ENCODE peak calls at places on chromosomes 7 and 10, in eight cellular contexts. P is Panc1; R is tibial artery; T is CD8-positive, alpha-beta T cell; Q is adrenal gland; Z is cardiac muscle cell; Y is mammary epithelial cell; E is body of pancreas. K is an unnamed sample.

GRCh38 chr10:60186315-60187071 is 203.2 kb downstream of the ANK3 start:
- DNase-seq in P (no peak), R (peak), T (no peak), Q (no peak), Z (peak), Y (no peak), E (peak), K (no peak)

GRCh38 chr7:152615052-152615741 is 60.7 kb downstream of the XRCC2 start:
- DNase-seq in P (no peak), R (no peak), T (no peak), Q (no peak), Z (peak), Y (no peak), E (no peak), K (no peak)

GRCh38 chr10:116765549-116766162 is 23.3 kb upstream of the HSPA12A start:
- DNase-seq in P (no peak), R (no peak), T (peak), Q (no peak), Z (peak), Y (no peak), E (peak), K (peak)

GRCh38 chr10:74150151-74151056 is at the start of gene AP3M1:
- DNase-seq in P (peak), R (peak), T (peak), Q (peak), Z (no peak), Y (peak), E (peak), K (peak)

GRCh38 chr10:106506509-106507265 is 657.8 kb downstream of the SORCS1 start:
- DNase-seq in P (no peak), R (no peak), T (no peak), Q (no peak), Z (peak), Y (peak), E (no peak), K (no peak)

GRCh38 chr7:538764-539685 is 19.4 kb upstream of the PDGFA start:
- DNase-seq in P (no peak), R (no peak), T (no peak), Q (no peak), Z (no peak), Y (peak), E (peak), K (no peak)

GRCh38 chr7:47940482-47941001 is 7.7 kb downstream of the PKD1L1 start:
- DNase-seq in P (no peak), R (no peak), T (no peak), Q (no peak), Z (peak), Y (no peak), E (no peak), K (no peak)

GRCh38 chr10:132967540-132967939 is 25.2 kb upstream of the CFAP46 start:
- DNase-seq in P (no peak), R (peak), T (no peak), Q (no peak), Z (no peak), Y (no peak), E (no peak), K (no peak)

GRCh38 chr10:4046030-4046429 is 261.0 kb upstream of the KLF6 start:
- DNase-seq in P (no peak), R (no peak), T (no peak), Q (no peak), Z (no peak), Y (no peak), E (no peak), K (no peak)

GRCh38 chr10:27741173-27742091 is 4.2 kb downstream of the MKX start:
- DNase-seq in P (no peak), R (no peak), T (no peak), Q (no peak), Z (no peak), Y (no peak), E (peak), K (no peak)

GRCh38 chr10:119248681-119249080 is 41.3 kb downstream of the GRK5 start:
- DNase-seq in P (no peak), R (no peak), T (no peak), Q (no peak), Z (no peak), Y (no peak), E (no peak), K (no peak)

GRCh38 chr10:28939352-28940157 is 262.2 kb downstream of the BAMBI start:
- DNase-seq in P (no peak), R (peak), T (no peak), Q (no peak), Z (peak), Y (no peak), E (peak), K (no peak)

GRCh38 chr10:133087679-133088523 is at the start of gene ADGRA1:
- DNase-seq in P (no peak), R (no peak), T (no peak), Q (peak), Z (no peak), Y (no peak), E (no peak), K (no peak)

GRCh38 chr7:26526288-26526587 is 234.6 kb downstream of the SNX10 start:
- DNase-seq in P (no peak), R (no peak), T (no peak), Q (no peak), Z (no peak), Y (no peak), E (no peak), K (no peak)

GRCh38 chr10:12509016-12509793 is 159.9 kb downstream of the CAMK1D start:
- DNase-seq in P (no peak), R (no peak), T (no peak), Q (no peak), Z (no peak), Y (no peak), E (no peak), K (no peak)

GRCh38 chr10:63670291-63670898 is 149.2 kb downstream of the REEP3 start:
- DNase-seq in P (no peak), R (no peak), T (no peak), Q (no peak), Z (peak), Y (no peak), E (no peak), K (no peak)

GRCh38 chr7:151720297-151720696 is 156.6 kb downstream of the PRKAG2 start:
- DNase-seq in P (no peak), R (no peak), T (no peak), Q (no peak), Z (no peak), Y (no peak), E (no peak), K (no peak)

GRCh38 chr7:45984386-45985295 is 63.6 kb upstream of the IGFBP3 start:
- DNase-seq in P (no peak), R (no peak), T (no peak), Q (no peak), Z (no peak), Y (no peak), E (no peak), K (no peak)

GRCh38 chr7:37930226-37930948 is 9.9 kb downstream of the EPDR1 start:
- DNase-seq in P (no peak), R (no peak), T (no peak), Q (no peak), Z (no peak), Y (no peak), E (no peak), K (no peak)

GRCh38 chr7:77791336-77791735 is 6.9 kb downstream of the TMEM60 start:
- DNase-seq in P (no peak), R (no peak), T (no peak), Q (no peak), Z (no peak), Y (no peak), E (no peak), K (no peak)

GRCh38 chr7:144656960-144657359 is 178.9 kb downstream of the TPK1 start:
- DNase-seq in P (no peak), R (no peak), T (no peak), Q (no peak), Z (no peak), Y (no peak), E (no peak), K (no peak)

GRCh38 chr10:108393111-108393510 is 1228.6 kb upstream of the SORCS1 start:
- DNase-seq in P (no peak), R (no peak), T (no peak), Q (no peak), Z (no peak), Y (peak), E (no peak), K (no peak)

GRCh38 chr10:132265878-132266496 is 41.8 kb downstream of the STK32C start:
- DNase-seq in P (no peak), R (no peak), T (no peak), Q (no peak), Z (peak), Y (no peak), E (no peak), K (no peak)

GRCh38 chr7:38374507-38374906 is 101.1 kb upstream of the TARP start:
- DNase-seq in P (no peak), R (peak), T (peak), Q (no peak), Z (peak), Y (no peak), E (no peak), K (peak)

GRCh38 chr7:148701414-148701813 is 2.7 kb downstream of the CUL1 start:
- DNase-seq in P (no peak), R (no peak), T (no peak), Q (no peak), Z (peak), Y (no peak), E (no peak), K (no peak)

GRCh38 chr7:1160665-1161010 is 642 bp upstream of the ZFAND2A start:
- DNase-seq in P (no peak), R (no peak), T (no peak), Q (no peak), Z (no peak), Y (peak), E (no peak), K (no peak)

GRCh38 chr7:74586258-74587200 is 71.0 kb upstream of the GTF2I start:
- DNase-seq in P (no peak), R (no peak), T (no peak), Q (no peak), Z (peak), Y (no peak), E (no peak), K (no peak)

GRCh38 chr10:71978476-71978875 is 14.3 kb downstream of the CHST3 start:
- DNase-seq in P (no peak), R (no peak), T (no peak), Q (no peak), Z (no peak), Y (no peak), E (no peak), K (no peak)

GRCh38 chr7:155955367-155955635 is 143.0 kb upstream of the SHH start:
- DNase-seq in P (no peak), R (no peak), T (no peak), Q (no peak), Z (no peak), Y (no peak), E (no peak), K (no peak)

GRCh38 chr7:114412548-114412947 is 2.1 kb upstream of the FOXP2 start:
- DNase-seq in P (no peak), R (no peak), T (no peak), Q (no peak), Z (no peak), Y (no peak), E (no peak), K (no peak)

GRCh38 chr7:100693312-100694195 is 496 bp downstream of the GIGYF1 start:
- DNase-seq in P (no peak), R (no peak), T (no peak), Q (peak), Z (no peak), Y (no peak), E (no peak), K (no peak)

GRCh38 chr7:136656516-136656915 is 211.9 kb upstream of the CHRM2 start:
- DNase-seq in P (no peak), R (no peak), T (no peak), Q (no peak), Z (no peak), Y (no peak), E (no peak), K (no peak)

GRCh38 chr7:30562498-30562897 is 32.2 kb upstream of the GARS1 start:
- DNase-seq in P (no peak), R (no peak), T (no peak), Q (no peak), Z (peak), Y (no peak), E (no peak), K (no peak)

GRCh38 chr7:68449099-68449498 is 1149.2 kb upstream of the AUTS2 start:
- DNase-seq in P (no peak), R (no peak), T (no peak), Q (no peak), Z (no peak), Y (no peak), E (no peak), K (no peak)
- TF ChIP-seq CTCF in P (no peak), R (no peak), T (peak), Q (no peak), Z (no peak), Y (no peak), E (no peak), K (peak)

GRCh38 chr10:112752268-112752667 is 197.8 kb upstream of the TCF7L2 start:
- DNase-seq in P (no peak), R (no peak), T (no peak), Q (no peak), Z (peak), Y (no peak), E (no peak), K (no peak)
- H3K27ac ChIP-seq in P (no peak), R (no peak), T (no peak), Q (no peak), Z (no peak), Y (no peak), E (no peak), K (no peak)

GRCh38 chr10:17229016-17229716 is 1.1 kb downstream of the VIM start:
- DNase-seq in P (no peak), R (peak), T (peak), Q (peak), Z (peak), Y (peak), E (peak), K (peak)

GRCh38 chr10:17226891-17227303 is 1.1 kb upstream of the VIM start:
- DNase-seq in P (no peak), R (no peak), T (no peak), Q (no peak), Z (no peak), Y (no peak), E (no peak), K (no peak)

GRCh38 chr10:17228081-17229015 is at the start of gene VIM:
- DNase-seq in P (no peak), R (peak), T (peak), Q (peak), Z (peak), Y (peak), E (peak), K (peak)

GRCh38 chr10:17225823-17226222 is 2.2 kb upstream of the VIM start:
- DNase-seq in P (no peak), R (no peak), T (no peak), Q (no peak), Z (no peak), Y (no peak), E (no peak), K (no peak)

DNA sequence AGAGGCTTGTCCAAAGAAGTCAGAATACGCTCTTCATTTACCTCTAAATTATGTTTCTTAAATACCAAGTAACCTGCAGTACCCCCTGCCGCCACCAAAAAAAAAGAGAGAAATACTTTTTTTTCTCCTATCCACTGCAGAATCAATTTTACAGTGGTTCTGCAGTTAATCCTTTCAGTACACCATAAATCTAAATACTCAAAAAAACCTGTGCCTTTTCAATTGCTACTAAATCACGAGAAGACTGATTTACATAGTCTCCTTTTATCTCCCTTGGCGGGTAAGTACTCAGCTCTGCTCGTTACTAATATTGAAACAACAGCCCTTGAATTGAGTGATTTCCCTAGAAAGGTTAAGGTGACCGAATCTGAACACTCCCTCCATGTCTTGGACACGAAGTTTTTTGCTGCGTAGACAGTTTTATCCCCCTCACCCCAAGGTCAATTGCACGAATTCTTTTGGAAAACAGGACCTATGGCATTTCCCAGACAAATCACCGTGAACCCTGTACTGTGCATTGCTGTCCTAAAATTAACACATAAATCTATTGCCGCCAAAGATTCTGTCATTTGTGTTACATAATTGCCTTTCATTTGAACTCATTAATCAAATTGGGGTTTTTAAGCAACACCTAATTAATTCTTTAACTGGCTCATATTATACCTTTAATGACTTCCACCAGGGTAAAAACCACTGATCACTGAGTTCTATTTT is 517 bp upstream of the VIM start:
- DNase-seq in P (no peak), R (no peak), T (peak), Q (no peak), Z (no peak), Y (no peak), E (no peak), K (no peak)
- TF ChIP-seq CTCF in P (peak), R (peak), T (peak), Q (peak), Z (peak), Y (peak), E (peak), K (peak)

GRCh38 chr10:34217524-34217923 is 597.6 kb downstream of the PARD3 start:
- DNase-seq in P (no peak), R (no peak), T (no peak), Q (no peak), Z (no peak), Y (no peak), E (no peak), K (no peak)
- H3K27ac ChIP-seq in P (no peak), R (no peak), T (no peak), Q (no peak), Z (no peak), Y (no peak), E (no peak), K (no peak)